ENCODE peak calls at places on chromosomes 2 and 18, in eight cellular contexts. C is iPS DF 6.9, K is uterus, R is heart left ventricle, Y is GM23338, L is ovary, E is A549, S is thoracic aorta. G is an unnamed sample. For H3K4me1, the result is how much of the 10 kb centered on the place peaks cover.

GRCh38 chr2:60759654-60760053 is 3.6 kb downstream of the PAPOLG start:
- DNase-seq in C (no peak), S (no peak), E (no peak), Y (no peak), R (no peak), L (no peak), K (no peak), G (no peak)

GRCh38 chr18:32773187-32773712 is 427 bp upstream of the KLHL14 start:
- DNase-seq in C (no peak), S (no peak), E (no peak), L (no peak), K (no peak), R (no peak), Y (no peak), G (no peak)

GRCh38 chr18:5144629-5145028 is 52.4 kb downstream of the AKAIN1 start:
- DNase-seq in S (no peak), R (no peak), C (no peak), L (no peak), K (no peak), Y (no peak), E (no peak), G (no peak)

GRCh38 chr18:59697236-59697932 is at the start of gene CCBE1:
- DNase-seq in E (peak), R (peak), S (no peak), Y (peak), L (peak), K (peak), C (no peak), G (peak)

GRCh38 chr2:80548469-80548868 is 243.9 kb upstream of the LRRTM1 start:
- DNase-seq in S (no peak), L (no peak), Y (no peak), K (no peak), C (no peak), R (peak), E (no peak), G (peak)

GRCh38 chr2:221527759-221528444 is 44.2 kb downstream of the EPHA4 start:
- DNase-seq in R (no peak), Y (no peak), K (no peak), S (no peak), L (no peak), C (no peak), E (no peak), G (no peak)

GRCh38 chr2:210323003-210323402 is 8.0 kb upstream of the MYL1 start:
- DNase-seq in K (no peak), S (no peak), Y (no peak), E (no peak), R (no peak), C (no peak), L (no peak), G (no peak)

GRCh38 chr18:10060469-10060782 is 146.6 kb downstream of the VAPA start:
- DNase-seq in K (no peak), S (no peak), Y (no peak), E (no peak), L (no peak), R (no peak), C (no peak), G (no peak)

GRCh38 chr2:189142893-189143759 is 36.4 kb downstream of the COL5A2 start:
- DNase-seq in L (no peak), S (no peak), C (peak), Y (peak), R (no peak), E (peak), K (no peak), G (no peak)

GRCh38 chr2:162007447-162008040 is 66.5 kb downstream of the DPP4 start:
- DNase-seq in L (no peak), Y (no peak), R (no peak), S (no peak), C (no peak), K (no peak), E (no peak), G (no peak)

GRCh38 chr2:164792316-164793127 is 49.1 kb downstream of the COBLL1 start:
- DNase-seq in K (no peak), Y (no peak), S (no peak), L (no peak), E (peak), R (no peak), C (no peak), G (no peak)

GRCh38 chr2:113876503-113877387 is 13.1 kb upstream of the ACTR3 start:
- DNase-seq in E (no peak), Y (peak), K (no peak), L (no peak), R (no peak), S (no peak), C (no peak), G (peak)

GRCh38 chr18:61189376-61189775 is 143.9 kb upstream of the CDH20 start:
- DNase-seq in S (no peak), Y (no peak), C (no peak), L (no peak), E (no peak), R (no peak), K (no peak), G (no peak)

GRCh38 chr2:119230630-119231185 is 7.1 kb downstream of the STEAP3 start:
- DNase-seq in K (no peak), S (no peak), L (no peak), E (no peak), R (no peak), Y (peak), C (no peak), G (no peak)

GRCh38 chr2:239548965-239549595 is 148.3 kb upstream of the HDAC4 start:
- DNase-seq in C (no peak), Y (no peak), E (no peak), R (no peak), L (no peak), K (no peak), S (no peak), G (no peak)

GRCh38 chr2:121804997-121805766 is 49.7 kb downstream of the TSN start:
- DNase-seq in C (no peak), R (no peak), K (no peak), E (no peak), L (no peak), S (no peak), Y (peak), G (no peak)
- H3K27ac ChIP-seq in C (no peak), R (no peak), K (no peak), E (no peak), L (no peak), S (no peak), Y (peak), G (no peak)

GRCh38 chr2:127510073-127510472 is 16.2 kb downstream of the IWS1 start:
- DNase-seq in R (no peak), S (no peak), Y (no peak), C (no peak), K (no peak), L (no peak), E (no peak), G (no peak)

GRCh38 chr2:127506502-127506901 is 19.8 kb downstream of the IWS1 start:
- DNase-seq in K (no peak), S (no peak), L (no peak), R (no peak), C (no peak), Y (no peak), E (no peak), G (no peak)

GRCh38 chr2:127508025-127508620 is 18.2 kb downstream of the IWS1 start:
- DNase-seq in C (no peak), R (no peak), L (no peak), E (peak), K (no peak), Y (no peak), S (no peak), G (no peak)

GRCh38 chr2:127511090-127511489 is 15.2 kb downstream of the IWS1 start:
- DNase-seq in E (no peak), L (no peak), K (no peak), R (no peak), C (no peak), S (no peak), Y (no peak), G (no peak)

GRCh38 chr2:127508621-127509034 is 17.7 kb downstream of the IWS1 start:
- DNase-seq in K (peak), Y (no peak), R (peak), L (peak), S (peak), C (no peak), E (peak), G (peak)
- H3K4me1 ChIP-seq in K (under half), Y (under half), R (under half), L (under half), S (under half), C (under half), E (half or more), G (under half)

GRCh38 chr2:37168217-37168981 is 11.6 kb upstream of the EIF2AK2 start:
- DNase-seq in E (peak), L (no peak), R (no peak), Y (peak), C (peak), K (no peak), S (no peak), G (peak)
- H3K27ac ChIP-seq in E (peak), L (no peak), R (no peak), Y (no peak), C (no peak), K (no peak), S (no peak), G (no peak)

GRCh38 chr2:175176624-175177023 is 4.9 kb downstream of the ATP5MC3 start:
- DNase-seq in R (no peak), S (no peak), K (no peak), C (no peak), E (no peak), L (no peak), Y (no peak), G (no peak)
- H3K4me1 ChIP-seq in R (under half), S (under half), K (under half), C (under half), E (under half), L (under half), Y (under half), G (under half)

GRCh38 chr18:13446024-13446423 is 227.5 kb downstream of the LDLRAD4 start:
- DNase-seq in E (peak), L (no peak), S (no peak), R (no peak), C (no peak), Y (no peak), K (no peak), G (no peak)

GRCh38 chr18:13445241-13445897 is 226.8 kb downstream of the LDLRAD4 start:
- DNase-seq in L (no peak), S (no peak), Y (no peak), E (no peak), K (no peak), C (no peak), R (no peak), G (no peak)

GRCh38 chr18:13442451-13442850 is 223.9 kb downstream of the LDLRAD4 start:
- DNase-seq in C (no peak), L (no peak), Y (no peak), R (peak), E (no peak), S (no peak), K (no peak), G (peak)

GRCh38 chr18:13443546-13443945 is 225.0 kb downstream of the LDLRAD4 start:
- DNase-seq in C (no peak), K (no peak), Y (no peak), R (no peak), S (no peak), L (no peak), E (no peak), G (no peak)

DNA sequence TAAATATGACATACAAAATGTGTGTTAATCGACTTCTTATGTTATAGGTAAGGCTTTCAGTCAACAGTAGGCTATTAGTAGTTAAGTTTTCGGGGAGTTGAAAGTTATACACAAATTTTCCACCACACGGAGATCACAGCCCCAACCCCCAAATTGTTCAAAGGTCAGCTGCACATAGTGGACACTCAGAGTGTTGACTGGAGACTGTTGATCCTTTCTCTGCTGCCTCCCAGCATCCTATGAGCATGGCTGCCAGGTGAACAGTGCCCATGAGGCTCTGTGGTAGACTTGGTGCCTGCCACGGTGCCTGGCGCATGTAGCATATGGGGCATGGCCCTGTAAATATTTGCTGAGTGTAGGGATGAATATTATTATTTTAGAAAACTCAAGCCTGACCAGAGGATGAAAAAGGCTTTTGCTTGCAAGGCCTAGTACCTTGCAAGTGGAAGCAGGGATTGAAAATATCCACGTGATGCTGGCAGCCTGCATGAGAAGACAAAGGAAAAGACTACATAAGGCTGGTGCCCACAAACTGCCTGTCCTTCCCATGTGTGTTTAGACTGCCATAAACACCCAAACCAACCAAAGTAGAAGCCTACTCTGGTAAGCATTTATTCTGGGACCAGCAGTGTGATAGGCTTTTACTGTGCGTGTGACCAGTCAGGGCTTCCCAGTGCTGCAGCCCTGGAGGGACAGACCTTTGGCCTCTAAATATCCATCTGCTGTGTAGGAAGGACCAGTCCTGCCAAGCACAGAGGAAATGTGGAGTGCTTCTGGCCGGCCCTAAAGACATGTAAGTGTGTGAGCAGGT is 226.1 kb downstream of the LDLRAD4 start:
- DNase-seq in K (no peak), Y (no peak), R (no peak), S (no peak), E (no peak), C (no peak), L (no peak), G (no peak)
- H3K27ac ChIP-seq in K (no peak), Y (no peak), R (no peak), S (no peak), E (peak), C (no peak), L (no peak), G (no peak)

GRCh38 chr18:48136051-48136543 is 205.6 kb upstream of the SMAD2 start:
- DNase-seq in C (no peak), R (no peak), E (no peak), L (peak), K (no peak), S (no peak), Y (peak), G (peak)

GRCh38 chr18:48134609-48135008 is 204.2 kb upstream of the SMAD2 start:
- DNase-seq in R (no peak), C (no peak), L (no peak), E (no peak), S (no peak), K (no peak), Y (no peak), G (no peak)

GRCh38 chr18:48136544-48137353 is 206.3 kb upstream of the SMAD2 start:
- DNase-seq in R (no peak), Y (peak), S (no peak), C (no peak), E (no peak), L (peak), K (no peak), G (no peak)

GRCh38 chr18:48133675-48134251 is 203.3 kb upstream of the SMAD2 start:
- DNase-seq in S (no peak), E (no peak), L (no peak), C (no peak), R (no peak), Y (no peak), K (peak), G (no peak)

GRCh38 chr18:48135436-48135966 is 205.0 kb upstream of the SMAD2 start:
- DNase-seq in K (no peak), E (no peak), C (no peak), L (no peak), R (no peak), Y (peak), S (no peak), G (no peak)
- H3K4me1 ChIP-seq in K (under half), E (under half), C (under half), L (under half), R (under half), Y (under half), S (under half), G (under half)

GRCh38 chr2:132798334-132798733 is 128.3 kb upstream of the LYPD1 start:
- DNase-seq in S (no peak), K (no peak), R (no peak), E (no peak), Y (no peak), C (no peak), L (no peak), G (no peak)
- H3K27ac ChIP-seq in S (no peak), K (no peak), R (no peak), E (no peak), Y (no peak), C (no peak), L (no peak), G (no peak)

GRCh38 chr2:25316101-25316500 is 25.6 kb downstream of the DNMT3A start:
- DNase-seq in Y (no peak), R (peak), K (no peak), C (no peak), L (no peak), S (no peak), E (no peak), G (peak)
- H3K4me1 ChIP-seq in Y (under half), R (under half), K (under half), C (under half), L (under half), S (under half), E (under half), G (under half)